ENCODE peak calls at places on chromosomes 3 and 15, in five cellular contexts. U, G, A, V and I are unnamed samples.

GRCh38 chr15:31463521-31464102 is 137.0 kb downstream of the KLF13 start:
- DNase-seq in U (no peak), G (no peak), A (no peak), V (no peak), I (no peak)

GRCh38 chr15:68210821-68211655 is 5.9 kb upstream of the CALML4 start:
- DNase-seq in U (peak; percentile 42), G (peak; percentile 85), A (peak; percentile 77), V (peak; percentile 71), I (peak; percentile 79)

GRCh38 chr3:130700541-130700940 is 46.1 kb downstream of the PIK3R4 start:
- DNase-seq in U (peak; percentile 48), G (no peak), A (no peak), V (no peak), I (no peak)

GRCh38 chr3:25944328-25944727 is 154.4 kb downstream of the OXSM start:
- DNase-seq in U (no peak), G (no peak), A (no peak), V (no peak), I (no peak)

GRCh38 chr3:50170689-50171088 is 15.6 kb downstream of the SEMA3F start:
- DNase-seq in U (peak; percentile 90), G (no peak), A (peak; percentile 45), V (no peak), I (no peak)

GRCh38 chr15:60006203-60006782 is 2.2 kb downstream of the FOXB1 start:
- DNase-seq in U (peak; percentile 2), G (peak; percentile 49), A (no peak), V (peak; percentile 52), I (no peak)

GRCh38 chr3:53170325-53171108 is 9.5 kb downstream of the PRKCD start:
- DNase-seq in U (no peak), G (no peak), A (no peak), V (peak; percentile 83), I (no peak)

GRCh38 chr3:4581452-4581851 is 88.3 kb downstream of the ITPR1 start:
- DNase-seq in U (no peak), G (no peak), A (no peak), V (no peak), I (no peak)

GRCh38 chr15:94858449-94858848 is 627.1 kb downstream of the MCTP2 start:
- DNase-seq in U (no peak), G (no peak), A (no peak), V (no peak), I (no peak)

GRCh38 chr3:13234155-13234505 is 160.9 kb upstream of the IQSEC1 start:
- DNase-seq in U (no peak), G (no peak), A (no peak), V (no peak), I (no peak)

GRCh38 chr3:12959838-12960378 is 113.3 kb downstream of the IQSEC1 start:
- DNase-seq in U (no peak), G (no peak), A (no peak), V (peak; percentile 65), I (no peak)

GRCh38 chr15:82566690-82567089 is 26.4 kb upstream of the RPS17 start:
- DNase-seq in U (peak; percentile 81), G (no peak), A (no peak), V (no peak), I (no peak)

GRCh38 chr3:182699550-182700170 is 93.6 kb upstream of the ATP11B start:
- DNase-seq in U (no peak), G (no peak), A (no peak), V (no peak), I (no peak)

GRCh38 chr3:31462050-31462569 is 70.6 kb upstream of the STT3B start:
- DNase-seq in U (no peak), G (no peak), A (no peak), V (no peak), I (no peak)

GRCh38 chr3:61649381-61650170 is 88.2 kb downstream of the PTPRG start:
- DNase-seq in U (no peak), G (peak; percentile 33), A (no peak), V (no peak), I (no peak)

GRCh38 chr15:92920595-92921169 is 20.6 kb downstream of the CHD2 start:
- DNase-seq in U (no peak), G (no peak), A (no peak), V (no peak), I (no peak)

GRCh38 chr3:163328680-163329079 is 1749.6 kb downstream of the SI start:
- DNase-seq in U (no peak), G (no peak), A (no peak), V (no peak), I (no peak)

GRCh38 chr3:58577269-58577821 is at the start of gene FAM107A:
- DNase-seq in U (peak; percentile 49), G (no peak), A (peak; percentile 54), V (no peak), I (no peak)

GRCh38 chr3:63861306-63861705 is 2.3 kb downstream of the THOC7 start:
- DNase-seq in U (no peak), G (no peak), A (no peak), V (no peak), I (no peak)

GRCh38 chr3:126621171-126621570 is 33.8 kb downstream of the TXNRD3 start:
- DNase-seq in U (peak; percentile 58), G (no peak), A (no peak), V (no peak), I (no peak)

GRCh38 chr3:44513513-44513912 is 36.0 kb upstream of the ZNF445 start:
- DNase-seq in U (no peak), G (no peak), A (no peak), V (no peak), I (no peak)

GRCh38 chr3:99562990-99563607 is 75.3 kb upstream of the COL8A1 start:
- DNase-seq in U (peak; percentile 66), G (no peak), A (no peak), V (no peak), I (no peak)

GRCh38 chr3:141642215-141642614 is 95.9 kb upstream of the RNF7 start:
- DNase-seq in U (no peak), G (no peak), A (no peak), V (no peak), I (no peak)

GRCh38 chr3:35120026-35120425 is 519.3 kb upstream of the ARPP21 start:
- DNase-seq in U (no peak), G (no peak), A (no peak), V (no peak), I (no peak)

GRCh38 chr3:170751894-170752283 is 118.1 kb downstream of the RPL22L1 start:
- DNase-seq in U (peak; percentile 48), G (no peak), A (no peak), V (no peak), I (no peak)

GRCh38 chr15:75648156-75649000 is 666 bp downstream of the SNX33 start:
- DNase-seq in U (no peak), G (peak; percentile 30), A (peak; percentile 79), V (peak; percentile 68), I (no peak)

GRCh38 chr15:76799760-76800159 is 105.4 kb downstream of the SCAPER start:
- DNase-seq in U (peak; percentile 88), G (no peak), A (no peak), V (no peak), I (no peak)

GRCh38 chr3:111362286-111363009 is 179.5 kb upstream of the CD96 start:
- DNase-seq in U (no peak), G (no peak), A (no peak), V (no peak), I (no peak)

GRCh38 chr3:46990573-46991374 is 11.3 kb downstream of the NBEAL2 start:
- DNase-seq in U (no peak), G (no peak), A (no peak), V (peak; percentile 79), I (no peak)
- H3K36me3 ChIP-seq in U (no peaks in the 10 kb centered on the region), G (peaks cover 24% of the 10 kb centered on the region), A (no peaks in the 10 kb centered on the region), V (peaks cover 57% of the 10 kb centered on the region), I (peaks cover 21% of the 10 kb centered on the region)

DNA sequence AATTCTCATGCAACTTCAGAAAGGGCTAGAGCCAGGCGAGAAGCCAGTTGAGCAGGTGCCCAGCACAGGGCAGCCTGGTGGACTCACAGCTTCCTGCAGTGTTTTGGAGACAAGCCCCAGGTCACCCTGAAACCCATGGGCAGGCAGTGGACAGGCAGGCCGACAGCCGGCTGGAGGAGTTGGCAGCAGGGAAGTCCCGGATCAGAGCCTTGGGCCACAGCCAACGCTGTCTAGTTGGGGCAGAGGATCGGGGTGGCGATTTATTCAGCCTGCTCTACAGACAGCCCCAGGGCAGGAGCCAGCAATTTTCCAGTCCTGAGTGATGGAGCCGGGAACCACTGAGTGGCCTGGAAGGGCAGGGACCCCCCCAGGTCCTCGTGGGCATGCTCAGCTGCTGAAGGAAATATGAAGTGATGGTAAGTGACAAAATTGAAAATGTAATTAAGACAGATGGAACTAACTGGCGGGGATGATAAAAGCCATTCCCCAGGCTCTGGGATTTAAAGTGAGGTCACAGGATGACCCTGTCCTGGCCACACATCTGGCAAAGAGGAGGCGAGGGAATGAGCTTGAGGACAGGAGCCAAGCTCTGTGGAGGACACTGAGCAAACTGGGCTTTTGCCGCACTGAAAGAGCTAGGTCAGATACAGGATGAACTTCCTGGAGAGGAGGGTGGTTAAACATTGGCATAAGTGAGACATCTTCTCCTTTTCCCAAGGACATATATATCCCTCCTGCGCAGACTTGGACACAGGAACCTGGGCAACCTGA is 34.4 kb upstream of the TBC1D21 start:
- DNase-seq in U (no peak), G (no peak), A (peak; percentile 26), V (no peak), I (peak; percentile 68)
- H3K27me3 ChIP-seq in U (peaks cover 68% of the 10 kb centered on the region), G (no peaks in the 10 kb centered on the region), A (no peaks in the 10 kb centered on the region), V (peaks cover 6% of the 10 kb centered on the region), I (peaks cover 52% of the 10 kb centered on the region)

GRCh38 chr15:38627684-38628277 is 63.2 kb upstream of the RASGRP1 start:
- DNase-seq in U (no peak), G (no peak), A (no peak), V (no peak), I (no peak)
- TF ChIP-seq CTCF in U (no peak), G (no peak), A (no peak), V (no peak), I (no peak)

DNA sequence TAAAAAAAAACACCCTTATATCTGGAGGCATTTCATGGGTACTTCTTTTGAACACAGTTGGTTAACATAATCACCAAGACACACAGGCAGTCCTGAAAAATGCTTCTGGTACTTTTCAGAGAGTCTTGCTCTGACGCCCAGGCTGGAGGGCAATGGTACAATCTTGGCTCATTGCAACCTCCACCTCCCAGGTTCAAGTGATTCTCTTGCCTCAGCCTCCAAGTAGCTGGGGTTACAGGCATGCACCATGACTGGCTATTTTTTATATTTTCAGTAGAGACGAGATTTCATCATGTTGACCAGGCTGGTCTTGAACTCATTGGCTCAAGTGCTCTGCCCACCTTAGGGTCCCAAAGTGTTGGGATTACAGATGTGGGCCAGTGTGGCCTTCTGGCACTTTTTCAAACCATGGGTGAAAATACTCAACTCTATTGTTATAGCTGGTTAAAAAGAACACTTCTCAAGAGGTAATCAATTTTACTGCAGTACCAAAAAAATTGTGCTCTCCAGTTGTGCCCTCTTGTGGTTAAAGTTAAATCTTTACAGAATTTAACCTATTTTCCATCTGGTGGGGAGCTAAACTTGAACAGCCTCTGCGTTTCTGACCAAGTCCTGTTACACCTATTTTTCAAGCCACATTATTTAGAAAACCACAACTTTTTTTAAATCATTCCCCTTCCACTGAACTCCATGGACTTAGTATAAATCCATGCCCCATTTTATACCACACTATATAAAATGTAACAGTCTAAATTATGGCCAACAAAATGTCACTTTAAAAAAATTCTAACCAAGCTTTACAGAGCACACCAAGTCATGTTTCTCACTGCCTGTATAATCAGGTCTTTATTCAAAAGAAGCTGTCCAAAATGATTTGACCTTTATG is 1.2 kb upstream of the SNAPC5 start:
- DNase-seq in U (peak; percentile 51), G (no peak), A (no peak), V (no peak), I (peak; percentile 15)
- H3K36me3 ChIP-seq in U (peaks cover 40% of the 10 kb centered on the region), G (peaks cover 83% of the 10 kb centered on the region), A (no peaks in the 10 kb centered on the region), V (peaks cover 77% of the 10 kb centered on the region), I (peaks cover 82% of the 10 kb centered on the region)

GRCh38 chr15:98425173-98425572 is 223.2 kb upstream of the IGF1R start:
- DNase-seq in U (no peak), G (no peak), A (no peak), V (no peak), I (no peak)
- H3K27me3 ChIP-seq in U (peaks cover 38% of the 10 kb centered on the region), G (peaks cover 97% of the 10 kb centered on the region), A (no peaks in the 10 kb centered on the region), V (peaks cover 53% of the 10 kb centered on the region), I (peaks cover 11% of the 10 kb centered on the region)